ENCODE peak calls at places on chromosomes 6 and 20, in four cellular contexts. J, K, Q and I are unnamed samples.

GRCh38 chr20:49460916-49461315 is 21.6 kb downstream of the KCNB1 start:
- DNase-seq in K (no peak), J (no peak), Q (no peak), I (no peak)

GRCh38 chr20:63855363-63856110 is 5.8 kb upstream of the ABHD16B start:
- DNase-seq in K (no peak), Q (no peak), J (no peak), I (no peak)

GRCh38 chr20:46563848-46564197 is 13.4 kb upstream of the OCSTAMP start:
- DNase-seq in J (no peak), Q (no peak), K (no peak), I (no peak)

GRCh38 chr6:12279322-12280098 is 10.7 kb upstream of the EDN1 start:
- DNase-seq in Q (peak; percentile 6), K (no peak), J (no peak), I (no peak)

GRCh38 chr20:46900826-46901225 is 6.2 kb downstream of the EYA2 start:
- DNase-seq in K (no peak), Q (no peak), J (no peak), I (no peak)

GRCh38 chr6:32664827-32665362 is 1.6 kb downstream of the HLA-DQB1 start:
- DNase-seq in J (no peak), Q (no peak), K (no peak), I (no peak)

GRCh38 chr6:34926655-34927054 is 37.6 kb downstream of the ANKS1A start:
- DNase-seq in K (no peak), J (peak; percentile 64), Q (no peak), I (no peak)

GRCh38 chr20:25461281-25461650 is 53.8 kb downstream of the GINS1 start:
- DNase-seq in Q (no peak), K (no peak), J (no peak), I (no peak)

GRCh38 chr6:43579171-43579570 is 3.2 kb downstream of the POLH start:
- DNase-seq in Q (peak; percentile 16), J (peak; percentile 16), K (no peak), I (no peak)

GRCh38 chr6:35209081-35209480 is 4.7 kb upstream of the SCUBE3 start:
- DNase-seq in Q (no peak), J (no peak), K (no peak), I (no peak)

GRCh38 chr6:22025468-22026159 is 271.2 kb downstream of the PRL start:
- DNase-seq in K (peak; percentile 78), J (peak; percentile 81), Q (peak; percentile 95), I (peak; percentile 76)

GRCh38 chr6:122726649-122727048 is 52.9 kb upstream of the FABP7 start:
- DNase-seq in K (no peak), J (peak; percentile 37), Q (peak; percentile 12), I (no peak)

GRCh38 chr6:90274481-90275030 is 22.1 kb downstream of the BACH2 start:
- DNase-seq in J (no peak), K (no peak), Q (no peak), I (no peak)

GRCh38 chr6:43639984-43640800 is 4.6 kb downstream of the MAD2L1BP start:
- DNase-seq in K (no peak), J (no peak), Q (no peak), I (no peak)

GRCh38 chr20:50842821-50843220 is 48.0 kb downstream of the BCAS4 start:
- DNase-seq in J (no peak), Q (no peak), K (no peak), I (no peak)

GRCh38 chr20:24993337-24994185 is 1.0 kb upstream of the APMAP start:
- DNase-seq in Q (peak; percentile 41), J (peak; percentile 57), K (no peak), I (no peak)

GRCh38 chr6:44800171-44800671 is 412.7 kb downstream of the CDC5L start:
- DNase-seq in Q (no peak), K (no peak), J (peak; percentile 65), I (no peak)

GRCh38 chr20:57405236-57406016 is 14.2 kb downstream of the RBM38 start:
- DNase-seq in J (no peak), K (no peak), Q (no peak), I (no peak)

GRCh38 chr6:45047573-45047972 is 280.6 kb upstream of the RUNX2 start:
- DNase-seq in Q (no peak), J (no peak), K (no peak), I (no peak)

GRCh38 chr6:126228001-126228791 is 111.7 kb upstream of the CENPW start:
- DNase-seq in J (no peak), Q (no peak), K (no peak), I (no peak)

GRCh38 chr6:116461563-116462507 is 660 bp downstream of the CALHM6 start:
- DNase-seq in J (peak; percentile 47), Q (peak; percentile 49), K (no peak), I (no peak)

GRCh38 chr6:167906899-167907298 is 80.2 kb downstream of the AFDN start:
- DNase-seq in Q (peak; percentile 65), K (no peak), J (no peak), I (no peak)

GRCh38 chr6:116159782-116160524 is 34.0 kb upstream of the COL10A1 start:
- DNase-seq in J (peak; percentile 38), K (no peak), Q (no peak), I (no peak)

GRCh38 chr20:63974402-63975200 is 4.8 kb downstream of the SAMD10 start:
- DNase-seq in J (peak; percentile 74), Q (no peak), K (no peak), I (no peak)

GRCh38 chr20:38728911-38729642 is 4.8 kb downstream of the SLC32A1 start:
- DNase-seq in K (no peak), J (no peak), Q (no peak), I (no peak)

GRCh38 chr6:158411998-158412397 is 99.7 kb downstream of the TULP4 start:
- DNase-seq in J (no peak), Q (no peak), K (no peak), I (no peak)

GRCh38 chr6:7568021-7568420 is 22.0 kb upstream of the SNRNP48 start:
- DNase-seq in K (no peak), J (peak; percentile 58), Q (no peak), I (no peak)

GRCh38 chr20:41304413-41305079 is 13.0 kb downstream of the ZHX3 start:
- DNase-seq in J (no peak), Q (no peak), K (no peak), I (no peak)

GRCh38 chr20:1392443-1392692 is 486 bp downstream of the FKBP1A start:
- DNase-seq in J (no peak), K (no peak), Q (no peak), I (no peak)

GRCh38 chr6:129146836-129147366 is 264.0 kb downstream of the LAMA2 start:
- DNase-seq in J (no peak), K (no peak), Q (no peak), I (no peak)

GRCh38 chr6:25896252-25896651 is 22.2 kb upstream of the SLC17A3 start:
- DNase-seq in K (no peak), Q (no peak), J (no peak), I (no peak)

GRCh38 chr6:25898289-25898977 is 24.4 kb upstream of the SLC17A3 start:
- DNase-seq in J (no peak), K (no peak), Q (no peak), I (no peak)

GRCh38 chr6:25893778-25894177 is 19.7 kb upstream of the SLC17A3 start:
- DNase-seq in J (no peak), K (no peak), Q (no peak), I (no peak)

GRCh38 chr6:25892877-25893276 is 18.8 kb upstream of the SLC17A3 start:
- DNase-seq in Q (no peak), K (no peak), J (no peak), I (no peak)

GRCh38 chr6:25895773-25896172 is 21.7 kb upstream of the SLC17A3 start:
- DNase-seq in J (no peak), Q (no peak), K (no peak), I (no peak)
- H3K4me2 ChIP-seq in J (no peak overlapping the region), Q (no peak overlapping the region), K (no peak overlapping the region), I (no peak overlapping the region)

GRCh38 chr6:5457036-5457435 is 195.7 kb downstream of the FARS2 start:
- DNase-seq in K (no peak), Q (peak; percentile 29), J (peak; percentile 18), I (no peak)

GRCh38 chr6:5461365-5461764 is 200.1 kb downstream of the FARS2 start:
- DNase-seq in K (no peak), Q (no peak), J (no peak), I (no peak)

GRCh38 chr6:5453531-5453930 is 192.2 kb downstream of the FARS2 start:
- DNase-seq in Q (no peak), K (no peak), J (no peak), I (no peak)

GRCh38 chr6:5459346-5459745 is 198.0 kb downstream of the FARS2 start:
- DNase-seq in K (no peak), Q (no peak), J (no peak), I (no peak)

DNA sequence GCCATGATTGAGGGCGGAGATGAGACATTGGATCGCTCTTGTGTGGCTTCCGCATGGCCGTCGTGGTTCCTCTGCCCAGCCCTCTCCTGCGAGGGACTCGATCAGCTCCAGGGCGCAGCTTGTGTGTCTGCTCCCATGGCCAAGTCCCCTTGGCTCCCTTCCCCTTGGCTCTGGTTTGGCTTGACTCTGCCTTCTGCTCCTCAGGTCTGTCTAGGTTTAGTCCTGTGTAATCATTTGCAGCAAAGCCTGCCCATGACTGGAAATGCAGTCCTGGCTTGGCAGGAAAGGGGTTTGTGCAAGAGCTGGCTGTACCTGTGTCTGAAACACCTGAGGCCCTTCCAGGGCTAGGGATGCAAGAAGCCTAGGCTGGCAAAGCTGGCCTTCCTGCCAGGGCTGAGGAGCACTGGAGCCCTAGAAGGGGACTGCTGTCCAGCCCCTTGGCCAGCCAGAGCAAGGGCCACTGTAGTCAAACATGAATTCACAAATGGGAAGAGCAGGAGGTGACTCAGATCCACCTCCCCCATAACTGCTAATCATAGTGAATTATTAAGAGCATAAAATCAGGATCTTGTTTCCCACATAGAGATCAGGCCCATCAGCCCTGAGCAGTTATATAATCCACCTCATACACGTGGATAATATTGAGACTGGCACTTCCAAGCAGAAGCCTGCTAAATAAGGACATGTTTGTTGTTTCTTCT is 196.8 kb downstream of the FARS2 start:
- DNase-seq in Q (no peak), J (no peak), K (no peak), I (no peak)
- TF ChIP-seq FOS in Q (peak; percentile 32), J (no peak), K (no peak), I (no peak)

DNA sequence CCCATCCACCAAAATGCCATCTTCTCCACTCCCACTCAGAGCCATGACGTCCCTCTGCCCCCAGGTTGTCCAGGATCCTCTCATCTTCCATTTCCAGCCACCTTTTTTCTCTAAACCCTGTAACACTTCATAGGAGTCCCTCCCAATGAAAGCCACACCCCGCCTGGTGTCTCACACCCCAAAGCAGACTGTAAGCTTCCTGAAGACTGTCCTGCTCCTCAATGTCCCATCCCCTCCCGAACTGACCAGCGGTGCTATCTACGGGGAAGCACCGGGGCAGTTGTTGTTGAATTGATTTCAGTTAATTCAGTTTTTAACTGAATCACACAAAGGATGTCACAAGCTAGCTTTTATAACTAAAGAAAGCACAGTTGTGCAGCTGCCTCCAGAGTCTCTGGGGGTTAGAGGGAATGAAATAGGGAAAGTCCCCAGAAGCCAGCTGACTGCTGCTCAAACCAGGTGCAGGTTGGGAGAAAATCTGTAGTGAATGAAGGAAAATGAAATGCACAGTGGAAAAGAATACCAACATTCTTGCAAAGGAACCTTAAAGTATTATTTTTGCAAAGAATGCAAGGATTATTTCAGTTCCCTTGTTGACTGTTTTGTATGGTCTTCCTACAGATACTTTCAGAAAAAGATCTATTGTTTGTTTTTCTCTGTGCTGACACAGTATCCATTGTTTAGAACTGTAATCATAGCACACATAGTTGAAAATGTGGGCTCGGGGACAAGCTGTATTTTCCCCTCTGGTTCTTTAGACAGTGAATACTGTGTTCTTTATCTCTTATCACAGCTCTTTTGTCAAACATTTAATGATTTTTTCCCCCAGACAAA is 222.6 kb upstream of the QKI start:
- DNase-seq in Q (no peak), K (no peak), J (no peak), I (no peak)
- H3K4me2 ChIP-seq in Q (no peak overlapping the region), K (no peak overlapping the region), J (no peak overlapping the region), I (no peak overlapping the region)

GRCh38 chr20:11001767-11002540 is 328.2 kb upstream of the JAG1 start:
- DNase-seq in J (peak; percentile 56), K (no peak), Q (peak; percentile 71), I (no peak)
- TF ChIP-seq FOS in J (peak; percentile 57), K (no peak), Q (peak; percentile 98), I (no peak)